ENCODE peak calls at places on chromosome 21, in five cellular contexts. One of them, this sample, is unnamed.

GRCh38 chr21:32648165-32648564 is 36.0 kb upstream of the CFAP298 start:
- DNase-seq in SK-N-SH: no peak
- DNase-seq in HepG2: no peak
- DNase-seq in K562: no peak
- DNase-seq in GM12878: no peak
- DNase-seq in this sample: no peak

GRCh38 chr21:19767546-19767945 is 1230.7 kb upstream of the NCAM2 start:
- DNase-seq in SK-N-SH: no peak
- DNase-seq in GM12878: no peak
- DNase-seq in K562: no peak
- DNase-seq in HepG2: no peak
- DNase-seq in this sample: no peak

GRCh38 chr21:34950980-34951379 is 98.1 kb downstream of the RUNX1 start:
- DNase-seq in HepG2: no peak
- DNase-seq in K562: peak
- DNase-seq in SK-N-SH: no peak
- DNase-seq in GM12878: no peak
- DNase-seq in this sample: no peak

GRCh38 chr21:33789697-33790096 is 125.9 kb downstream of the ATP5PO start:
- DNase-seq in GM12878: no peak
- DNase-seq in HepG2: no peak
- DNase-seq in SK-N-SH: no peak
- DNase-seq in K562: no peak
- DNase-seq in this sample: no peak

GRCh38 chr21:32403201-32403701 is 9.3 kb upstream of the EVA1C start:
- DNase-seq in K562: peak
- DNase-seq in SK-N-SH: peak
- DNase-seq in HepG2: peak
- DNase-seq in GM12878: peak
- DNase-seq in this sample: peak

GRCh38 chr21:18498428-18498827 is 94.8 kb upstream of the TMPRSS15 start:
- DNase-seq in K562: no peak
- DNase-seq in HepG2: no peak
- DNase-seq in GM12878: no peak
- DNase-seq in SK-N-SH: no peak
- DNase-seq in this sample: no peak

GRCh38 chr21:46226146-46226545 is 2.4 kb downstream of the LSS start:
- DNase-seq in HepG2: no peak
- DNase-seq in K562: no peak
- DNase-seq in GM12878: no peak
- DNase-seq in SK-N-SH: no peak
- DNase-seq in this sample: no peak

GRCh38 chr21:26443867-26444266 is 129.2 kb downstream of the CYYR1 start:
- DNase-seq in GM12878: no peak
- DNase-seq in K562: no peak
- DNase-seq in SK-N-SH: no peak
- DNase-seq in HepG2: no peak
- DNase-seq in this sample: no peak

GRCh38 chr21:32297449-32297848 is 1.2 kb upstream of the MRAP start:
- DNase-seq in SK-N-SH: no peak
- DNase-seq in HepG2: no peak
- DNase-seq in K562: no peak
- DNase-seq in GM12878: no peak
- DNase-seq in this sample: no peak

GRCh38 chr21:14712121-14712520 is 166.0 kb upstream of the SAMSN1 start:
- DNase-seq in GM12878: no peak
- DNase-seq in HepG2: no peak
- DNase-seq in K562: no peak
- DNase-seq in SK-N-SH: no peak
- DNase-seq in this sample: no peak

GRCh38 chr21:39911286-39911685 is 44.0 kb downstream of the PCP4 start:
- DNase-seq in GM12878: no peak
- DNase-seq in HepG2: no peak
- DNase-seq in K562: no peak
- DNase-seq in SK-N-SH: no peak
- DNase-seq in this sample: no peak
- TF ChIP-seq GABPA in GM12878: no peak
- TF ChIP-seq GABPA in HepG2: no peak
- TF ChIP-seq GABPA in K562: no peak
- TF ChIP-seq GABPA in SK-N-SH: no peak
- TF ChIP-seq GABPA in this sample: no peak

DNA sequence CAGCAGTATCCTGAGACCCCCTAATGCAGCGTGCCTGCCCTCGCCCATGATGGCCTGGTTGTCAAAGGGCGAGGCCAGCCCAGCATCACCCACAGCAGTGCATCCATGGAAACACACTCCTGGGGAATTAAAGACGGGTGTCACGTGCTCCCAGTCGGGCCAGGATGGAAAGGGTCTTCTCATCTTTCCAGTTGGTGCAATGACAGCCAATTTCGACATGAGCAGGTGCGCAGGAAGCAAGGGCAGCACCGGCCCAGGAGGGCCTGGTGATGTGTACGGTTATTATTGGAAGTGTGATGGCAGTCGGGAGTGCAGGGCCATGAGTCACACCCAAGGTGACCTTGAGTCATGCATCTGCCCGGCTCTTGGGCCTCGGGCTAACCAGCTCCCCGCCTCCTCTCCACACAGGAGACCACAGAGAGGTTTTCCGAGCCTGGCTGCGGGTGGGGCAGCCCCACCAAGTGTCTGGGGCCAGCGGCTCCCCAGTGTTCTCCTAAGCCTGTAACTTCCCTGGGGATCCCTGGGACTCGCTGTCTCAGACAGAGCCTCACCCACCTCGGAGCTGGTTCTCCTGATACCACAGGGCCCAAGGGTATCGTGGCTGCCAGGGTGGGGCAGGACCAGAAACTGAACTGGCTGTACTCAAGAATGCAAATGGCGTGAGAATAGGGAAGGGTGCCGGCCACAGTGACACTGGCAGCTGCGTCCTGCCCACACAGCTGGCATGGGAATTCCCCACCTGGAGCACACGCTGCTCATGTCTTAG is 119.8 kb downstream of the SIK1 start:
- DNase-seq in GM12878: peak
- DNase-seq in SK-N-SH: peak
- DNase-seq in K562: peak
- DNase-seq in HepG2: peak
- DNase-seq in this sample: peak
- TF ChIP-seq REST in GM12878: no peak
- TF ChIP-seq REST in SK-N-SH: no peak
- TF ChIP-seq REST in K562: no peak
- TF ChIP-seq REST in HepG2: no peak
- TF ChIP-seq REST in this sample: no peak

DNA sequence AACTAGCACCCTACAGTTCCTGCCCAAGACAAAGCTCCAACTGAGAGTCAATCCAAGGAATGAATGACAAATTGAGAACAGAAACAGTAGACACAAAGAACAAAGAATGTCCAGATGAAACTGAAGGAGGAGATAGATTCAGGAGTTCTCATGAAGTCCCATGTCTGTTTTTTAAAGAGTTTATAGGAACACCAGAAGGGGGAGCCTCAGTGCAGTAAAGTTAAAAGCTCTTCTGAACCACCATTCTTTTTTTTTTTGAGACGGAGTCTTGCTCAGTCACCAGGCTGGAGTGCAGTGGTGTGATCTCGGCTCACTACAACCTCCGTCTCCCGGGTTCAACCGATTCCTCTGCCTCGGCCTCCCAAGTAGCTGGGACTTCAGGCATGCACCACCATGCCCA is 323.6 kb downstream of the MRPL39 start:
- DNase-seq in K562: no peak
- DNase-seq in GM12878: no peak
- DNase-seq in HepG2: peak
- DNase-seq in SK-N-SH: no peak
- DNase-seq in this sample: no peak
- TF ChIP-seq GABPA in K562: no peak
- TF ChIP-seq GABPA in GM12878: no peak
- TF ChIP-seq GABPA in HepG2: no peak
- TF ChIP-seq GABPA in SK-N-SH: no peak
- TF ChIP-seq GABPA in this sample: no peak

GRCh38 chr21:44650973-44651675 is 3.3 kb downstream of the KRTAP12-4 start:
- DNase-seq in HepG2: no peak
- DNase-seq in SK-N-SH: no peak
- DNase-seq in K562: no peak
- DNase-seq in GM12878: no peak
- DNase-seq in this sample: no peak
- TF ChIP-seq REST in HepG2: no peak
- TF ChIP-seq REST in SK-N-SH: no peak
- TF ChIP-seq REST in K562: no peak
- TF ChIP-seq REST in GM12878: no peak
- TF ChIP-seq REST in this sample: no peak

DNA sequence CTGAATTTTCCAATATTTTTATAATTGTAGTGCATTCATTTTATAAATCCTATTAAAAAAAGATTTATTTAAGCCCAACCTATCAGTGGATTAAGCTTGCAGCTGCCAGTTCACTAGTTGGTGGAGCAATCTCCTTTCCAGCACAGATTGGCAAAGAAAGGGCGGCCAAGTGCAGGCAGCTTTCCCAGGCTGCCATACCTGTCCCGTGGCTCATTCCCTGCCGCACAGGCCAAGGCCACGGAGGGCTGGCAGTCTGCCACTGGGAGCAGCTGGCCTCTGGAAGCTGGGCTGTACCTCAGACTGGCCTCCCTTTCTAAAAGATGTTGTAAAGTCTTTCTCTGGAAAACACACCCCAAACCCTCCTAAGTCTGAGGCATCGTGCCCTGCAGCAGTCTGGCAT is 74.2 kb downstream of the SIM2 start:
- DNase-seq in GM12878: no peak
- DNase-seq in HepG2: peak
- DNase-seq in SK-N-SH: no peak
- DNase-seq in K562: no peak
- DNase-seq in this sample: no peak
- TF ChIP-seq GABPA in GM12878: no peak
- TF ChIP-seq GABPA in HepG2: no peak
- TF ChIP-seq GABPA in SK-N-SH: no peak
- TF ChIP-seq GABPA in K562: no peak
- TF ChIP-seq GABPA in this sample: no peak

This sample was measured in HL-60.